ENCODE peak calls at places on chromosomes 1 and 21, in five cellular contexts. P, M, N, B and V are unnamed samples.

GRCh38 chr1:87045757-87046422 is 131.5 kb downstream of the HS2ST1 start:
- DNase-seq in P (no peak), M (no peak), N (no peak), B (no peak), V (no peak)

GRCh38 chr1:183724350-183725042 is 71.4 kb upstream of the APOBEC4 start:
- DNase-seq in P (peak), M (no peak), N (no peak), B (no peak), V (no peak)

GRCh38 chr1:235775461-235775860 is 91.2 kb downstream of the LYST start:
- DNase-seq in P (no peak), M (no peak), N (no peak), B (no peak), V (no peak)

GRCh38 chr1:191695865-191696264 is 462.4 kb upstream of the RGS18 start:
- DNase-seq in P (no peak), M (no peak), N (no peak), B (no peak), V (no peak)

GRCh38 chr1:213014642-213015041 is 1.0 kb downstream of the ANGEL2 start:
- DNase-seq in P (no peak), M (no peak), N (no peak), B (no peak), V (no peak)

GRCh38 chr1:207962716-207963428 is 51.9 kb upstream of the CD34 start:
- DNase-seq in P (peak), M (peak), N (no peak), B (peak), V (no peak)

GRCh38 chr21:20971296-20971921 is 26.8 kb upstream of the NCAM2 start:
- DNase-seq in P (peak), M (no peak), N (no peak), B (no peak), V (no peak)

GRCh38 chr1:166721145-166721544 is 118.1 kb upstream of the POGK start:
- DNase-seq in P (no peak), M (no peak), N (no peak), B (no peak), V (no peak)

GRCh38 chr1:158147396-158148353 is 33.0 kb upstream of the CD1D start:
- DNase-seq in P (no peak), M (no peak), N (no peak), B (no peak), V (no peak)

GRCh38 chr1:193589597-193590040 is 403.2 kb upstream of the B3GALT2 start:
- DNase-seq in P (no peak), M (no peak), N (no peak), B (no peak), V (no peak)

GRCh38 chr1:17233675-17234074 is 15.2 kb upstream of the PADI3 start:
- DNase-seq in P (peak), M (peak), N (no peak), B (peak), V (peak)

GRCh38 chr1:54499097-54500029 is 48.7 kb upstream of the ACOT11 start:
- DNase-seq in P (no peak), M (no peak), N (peak), B (no peak), V (no peak)

GRCh38 chr1:113912594-113913311 is 7.6 kb downstream of the DCLRE1B start:
- DNase-seq in P (peak), M (no peak), N (no peak), B (no peak), V (no peak)

GRCh38 chr1:8424539-8425116 is 106.7 kb downstream of the SLC45A1 start:
- DNase-seq in P (peak), M (peak), N (no peak), B (peak), V (no peak)

GRCh38 chr1:220528049-220528678 is at the start of gene MARK1:
- DNase-seq in P (peak), M (peak), N (peak), B (peak), V (no peak)

GRCh38 chr1:84840346-84840745 is 52.7 kb downstream of the LPAR3 start:
- DNase-seq in P (no peak), M (no peak), N (no peak), B (no peak), V (no peak)

GRCh38 chr1:111565079-111565478 is 54.5 kb upstream of the RAP1A start:
- DNase-seq in P (no peak), M (no peak), N (no peak), B (no peak), V (no peak)

GRCh38 chr1:182157187-182157586 is 95.7 kb upstream of the ZNF648 start:
- DNase-seq in P (no peak), M (no peak), N (no peak), B (no peak), V (no peak)

GRCh38 chr1:60886793-60887331 is 195.5 kb upstream of the NFIA start:
- DNase-seq in P (no peak), M (no peak), N (no peak), B (no peak), V (no peak)

GRCh38 chr1:93722081-93723031 is 40.7 kb upstream of the BCAR3 start:
- DNase-seq in P (peak), M (no peak), N (no peak), B (no peak), V (no peak)

GRCh38 chr1:223713546-223714420 is 1.4 kb downstream of the CAPN2 start:
- DNase-seq in P (no peak), M (no peak), N (no peak), B (no peak), V (no peak)

GRCh38 chr1:182601416-182601786 is 2.8 kb downstream of the RGS16 start:
- DNase-seq in P (peak), M (peak), N (peak), B (peak), V (peak)

GRCh38 chr1:19344372-19344810 is 32.3 kb downstream of the SLC66A1 start:
- DNase-seq in P (peak), M (peak), N (peak), B (no peak), V (no peak)

GRCh38 chr1:245837741-245838140 is 669.3 kb downstream of the SMYD3 start:
- DNase-seq in P (no peak), M (no peak), N (no peak), B (no peak), V (no peak)

GRCh38 chr1:23282967-23283366 is 61.1 kb downstream of the HNRNPR start:
- DNase-seq in P (no peak), M (no peak), N (no peak), B (no peak), V (no peak)

GRCh38 chr1:16446116-16446515 is 5.6 kb downstream of the NECAP2 start:
- DNase-seq in P (no peak), M (no peak), N (no peak), B (no peak), V (no peak)

GRCh38 chr1:37727186-37727585 is 34.9 kb downstream of the CDCA8 start:
- DNase-seq in P (no peak), M (no peak), N (no peak), B (no peak), V (no peak)

GRCh38 chr1:179034720-179035119 is 9.0 kb downstream of the FAM20B start:
- DNase-seq in P (no peak), M (no peak), N (no peak), B (no peak), V (no peak)

GRCh38 chr1:44483089-44483488 is 78.0 kb downstream of the RNF220 start:
- DNase-seq in P (no peak), M (no peak), N (no peak), B (no peak), V (no peak)

GRCh38 chr1:12407050-12407961 is 177.5 kb downstream of the VPS13D start:
- DNase-seq in P (no peak), M (no peak), N (no peak), B (no peak), V (peak)

GRCh38 chr1:32239335-32239734 is 7.7 kb upstream of the FAM167B start:
- DNase-seq in P (no peak), M (no peak), N (no peak), B (no peak), V (no peak)

GRCh38 chr1:187032982-187033705 is 204.4 kb downstream of the PLA2G4A start:
- DNase-seq in P (no peak), M (no peak), N (no peak), B (no peak), V (no peak)

GRCh38 chr1:198788561-198789064 is 149.8 kb downstream of the PTPRC start:
- DNase-seq in P (no peak), M (no peak), N (no peak), B (no peak), V (no peak)

GRCh38 chr1:87028576-87028975 is 114.1 kb downstream of the HS2ST1 start:
- DNase-seq in P (no peak), M (no peak), N (no peak), B (no peak), V (no peak)

GRCh38 chr1:231362325-231362724 is 24.2 kb downstream of the SPRTN start:
- DNase-seq in P (no peak), M (no peak), N (no peak), B (no peak), V (no peak)

GRCh38 chr1:226401407-226402303 is 6.2 kb downstream of the PARP1 start:
- DNase-seq in P (no peak), M (no peak), N (no peak), B (no peak), V (no peak)

GRCh38 chr1:116122955-116123757 is 12.0 kb downstream of the MAB21L3 start:
- DNase-seq in P (no peak), M (peak), N (no peak), B (peak), V (no peak)

GRCh38 chr1:15739259-15739658 is 3.0 kb upstream of the TMEM82 start:
- DNase-seq in P (no peak), M (no peak), N (no peak), B (no peak), V (no peak)

GRCh38 chr1:41417335-41417682 is 56.1 kb downstream of the FOXO6 start:
- DNase-seq in P (no peak), M (no peak), N (no peak), B (no peak), V (no peak)

GRCh38 chr1:41420351-41420750 is 59.1 kb downstream of the FOXO6 start:
- DNase-seq in P (no peak), M (no peak), N (no peak), B (no peak), V (no peak)

GRCh38 chr1:41417746-41418145 is 56.5 kb downstream of the FOXO6 start:
- DNase-seq in P (no peak), M (no peak), N (no peak), B (no peak), V (no peak)

GRCh38 chr1:41419584-41420295 is 58.5 kb downstream of the FOXO6 start:
- DNase-seq in P (no peak), M (no peak), N (no peak), B (no peak), V (no peak)

GRCh38 chr1:41418868-41419583 is 57.8 kb downstream of the FOXO6 start:
- DNase-seq in P (peak), M (peak), N (no peak), B (peak), V (peak)
- TF ChIP-seq CTCF in P (no peak), M (no peak), N (no peak), B (no peak), V (peak)

DNA sequence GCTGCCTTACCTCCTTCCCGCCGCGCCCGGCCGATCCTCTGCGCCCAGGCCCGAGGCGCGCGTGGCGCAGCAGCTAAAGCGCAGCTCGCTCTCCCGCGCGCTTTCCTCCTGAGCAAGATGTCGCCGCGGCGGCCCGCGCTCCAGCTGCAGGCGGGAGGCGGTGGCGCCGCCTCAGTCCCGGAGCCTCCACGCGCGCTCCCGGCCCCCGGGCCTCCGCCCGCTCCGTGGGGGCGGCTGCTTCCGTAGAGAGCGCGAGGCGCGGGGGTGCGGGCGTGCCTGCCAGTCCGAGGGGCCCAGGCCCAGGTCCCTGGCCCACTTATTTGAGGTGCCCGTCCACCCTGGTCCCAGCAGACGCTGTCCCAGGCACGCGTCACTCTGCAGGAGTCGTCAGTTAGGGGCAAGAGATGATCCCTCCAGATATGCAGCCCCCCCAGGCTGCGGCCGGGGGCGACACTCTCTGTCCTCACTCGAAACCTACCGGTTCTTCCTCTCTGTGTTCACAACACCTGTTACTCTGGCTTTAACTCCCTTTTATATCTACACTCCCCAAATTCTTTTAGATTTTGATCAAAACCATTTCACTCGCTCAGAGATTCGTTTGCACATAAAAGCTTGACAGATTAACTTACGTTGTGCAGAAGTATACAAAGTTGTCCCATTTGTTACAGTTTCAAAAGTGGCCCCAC is at the start of gene CCSAP:
- DNase-seq in P (peak), M (peak), N (no peak), B (no peak), V (no peak)
- TF ChIP-seq CTCF in P (peak), M (no peak), N (no peak), B (no peak), V (no peak)

GRCh38 chr1:43388021-43388575 is 1.5 kb downstream of the MED8 start:
- DNase-seq in P (no peak), M (no peak), N (no peak), B (no peak), V (no peak)
- TF ChIP-seq CTCF in P (no peak), M (no peak), N (no peak), B (no peak), V (no peak)

GRCh38 chr1:46753985-46754384 is 35.1 kb upstream of the EFCAB14 start:
- DNase-seq in P (no peak), M (no peak), N (no peak), B (no peak), V (no peak)

GRCh38 chr1:46757256-46757955 is 38.5 kb upstream of the EFCAB14 start:
- DNase-seq in P (no peak), M (peak), N (no peak), B (peak), V (no peak)

GRCh38 chr1:46757956-46758304 is 39.0 kb upstream of the EFCAB14 start:
- DNase-seq in P (no peak), M (no peak), N (no peak), B (no peak), V (no peak)

GRCh38 chr1:46749921-46750404 is 31.0 kb upstream of the EFCAB14 start:
- DNase-seq in P (peak), M (no peak), N (no peak), B (no peak), V (no peak)

DNA sequence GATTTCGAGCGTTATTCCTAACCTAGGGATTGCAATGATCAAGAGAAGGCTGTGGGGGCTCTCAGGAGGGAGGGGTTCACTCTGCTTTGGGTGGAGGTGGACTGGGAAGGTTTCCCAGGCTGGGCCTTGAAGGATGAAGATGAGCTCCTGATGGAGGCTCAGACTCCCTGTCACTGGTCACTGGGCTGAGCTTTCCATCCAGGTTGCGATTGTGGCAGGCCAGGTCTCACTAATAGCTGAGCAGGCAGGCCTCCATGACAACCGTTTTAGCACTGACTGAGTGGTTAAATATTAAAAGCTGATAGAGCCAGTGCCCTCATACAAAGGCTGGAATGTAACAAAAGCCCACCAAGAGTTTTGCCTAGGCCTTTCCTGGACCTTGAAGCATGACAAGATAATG is 36.2 kb upstream of the EFCAB14 start:
- DNase-seq in P (no peak), M (no peak), N (no peak), B (no peak), V (no peak)
- TF ChIP-seq CTCF in P (no peak), M (no peak), N (no peak), B (no peak), V (no peak)

GRCh38 chr1:3215198-3216045 is 146.4 kb downstream of the PRDM16 start:
- DNase-seq in P (no peak), M (no peak), N (no peak), B (no peak), V (no peak)
- TF ChIP-seq CTCF in P (no peak), M (no peak), N (no peak), B (no peak), V (no peak)

DNA sequence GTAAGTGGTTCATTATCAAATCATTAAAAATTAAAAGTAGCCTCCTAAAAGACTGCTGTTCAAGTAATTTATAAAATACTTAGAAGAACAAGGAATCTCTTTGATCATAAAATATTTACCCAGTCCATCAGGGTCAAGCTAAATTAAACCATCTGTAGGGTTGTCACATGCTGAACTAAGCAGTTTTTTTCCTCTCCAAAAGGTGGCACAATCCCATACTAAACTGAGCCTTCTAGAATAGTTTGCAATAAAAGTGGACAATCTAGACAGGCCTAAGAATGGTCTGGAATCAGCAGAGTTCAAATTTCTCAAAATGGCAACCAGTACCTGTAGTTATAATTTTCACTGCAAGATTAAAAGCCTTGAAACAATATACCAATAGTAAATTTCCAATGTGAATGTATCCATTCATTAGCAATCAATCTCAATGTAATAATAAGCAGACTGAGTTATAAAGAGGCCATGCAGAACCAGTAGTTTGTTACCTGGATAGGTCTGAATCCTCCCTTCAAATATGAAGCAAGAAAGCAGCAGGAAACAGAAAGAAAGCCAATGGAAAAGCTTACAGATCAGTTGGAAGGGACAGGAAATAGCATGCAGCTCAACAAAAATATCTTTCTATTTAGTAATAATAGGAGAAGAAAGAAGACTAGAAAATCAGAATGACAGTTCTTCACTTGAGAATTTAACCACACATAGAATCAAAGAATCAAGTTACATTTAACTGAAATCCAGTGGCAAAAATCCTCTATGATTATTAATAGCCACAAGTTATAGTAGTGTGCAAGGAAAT is 194.6 kb downstream of the EIF4G3 start:
- DNase-seq in P (no peak), M (no peak), N (no peak), B (no peak), V (peak)
- TF ChIP-seq CTCF in P (peak), M (peak), N (peak), B (no peak), V (peak)

GRCh38 chr1:82565146-82565545 is 764.4 kb downstream of the ADGRL2 start:
- DNase-seq in P (no peak), M (no peak), N (no peak), B (no peak), V (no peak)
- TF ChIP-seq CTCF in P (peak), M (no peak), N (no peak), B (no peak), V (no peak)

GRCh38 chr1:119827010-119827409 is 15.8 kb upstream of the REG4 start:
- DNase-seq in P (no peak), M (no peak), N (no peak), B (peak), V (no peak)
- TF ChIP-seq CTCF in P (no peak), M (no peak), N (peak), B (no peak), V (peak)

DNA sequence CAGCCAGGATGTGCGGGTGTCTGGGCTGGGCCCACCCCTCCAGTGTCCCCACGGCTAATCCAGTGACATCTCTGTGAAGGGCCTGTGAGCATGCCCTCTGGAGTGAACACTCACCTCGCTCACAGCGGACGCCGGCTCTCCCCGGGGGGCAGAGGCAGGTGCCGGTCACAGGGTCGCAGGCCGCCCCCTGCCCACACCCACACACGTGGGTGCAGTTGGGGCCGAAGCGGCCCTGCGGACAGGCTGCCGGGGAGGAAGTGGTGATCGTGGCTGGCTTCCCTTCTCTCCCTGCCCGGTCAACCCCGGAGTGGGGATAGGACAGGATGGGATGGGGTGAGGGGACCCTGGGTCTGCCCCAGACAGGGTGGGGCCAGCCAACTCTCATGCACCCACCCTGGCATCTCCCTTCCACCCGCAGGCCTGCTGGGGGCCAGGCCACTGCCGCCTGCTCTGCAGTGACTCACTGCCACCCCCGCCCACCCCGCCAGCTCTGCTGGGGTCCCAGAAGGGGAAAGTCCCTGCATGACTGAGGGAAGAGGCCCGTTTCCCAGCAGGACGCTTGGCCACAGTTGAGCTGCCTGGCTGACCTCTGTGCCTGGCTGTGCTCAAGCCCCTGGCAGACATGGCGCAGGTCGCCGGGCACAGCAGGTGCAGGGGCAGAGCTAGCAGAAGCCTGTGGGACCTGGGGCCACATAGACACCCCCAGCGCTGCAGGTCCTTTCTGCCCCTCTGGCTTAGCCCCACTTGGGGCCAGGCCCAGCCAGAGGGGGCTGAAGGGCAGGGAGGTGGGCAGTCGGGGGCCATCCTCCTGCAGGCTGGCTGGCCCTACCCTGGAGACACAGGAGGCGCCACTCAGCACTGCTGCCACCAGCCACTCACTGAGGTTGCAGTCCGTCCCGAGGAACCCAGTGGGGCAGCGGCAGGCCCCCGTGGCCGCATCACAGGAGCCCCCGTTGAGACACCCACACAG is 41.6 kb downstream of the ARHGEF16 start:
- DNase-seq in P (no peak), M (no peak), N (no peak), B (no peak), V (no peak)
- TF ChIP-seq CTCF in P (no peak), M (no peak), N (no peak), B (no peak), V (no peak)